ENCODE peak calls at places on chromosomes 13 and 19, in six cellular contexts. H is lung; F is cardiac muscle cell; X is CD4-positive, alpha-beta memory T cell; Q is tibial nerve; L is heart left ventricle. S is an unnamed sample.

GRCh38 chr19:21434967-21435544 is 38.1 kb downstream of the ZNF493 start:
- DNase-seq in Q (no peak), F (no peak), L (no peak), X (no peak), H (no peak), S (no peak)

GRCh38 chr13:76339649-76340048 is 546.6 kb downstream of the KCTD12 start:
- DNase-seq in X (no peak), H (no peak), Q (no peak), F (no peak), L (no peak), S (no peak)

GRCh38 chr13:98549006-98549727 is 27.7 kb downstream of the STK24 start:
- DNase-seq in Q (no peak), H (no peak), F (peak; percentile 84), L (no peak), X (no peak), S (no peak)

GRCh38 chr19:47021536-47022139 is 2.0 kb downstream of the NPAS1 start:
- DNase-seq in Q (no peak), X (no peak), L (no peak), H (no peak), F (no peak), S (no peak)

GRCh38 chr13:41621716-41622508 is 164.6 kb downstream of the RGCC start:
- DNase-seq in L (no peak), X (no peak), Q (no peak), H (no peak), F (peak; percentile 78), S (no peak)

GRCh38 chr19:12112238-12112637 is 27.9 kb downstream of the ZNF20 start:
- DNase-seq in F (no peak), Q (no peak), X (no peak), H (no peak), L (no peak), S (no peak)

GRCh38 chr13:98274921-98275487 is 97.9 kb upstream of the RNF113B start:
- DNase-seq in Q (no peak), H (no peak), L (no peak), X (no peak), F (no peak), S (no peak)

GRCh38 chr13:33543631-33544030 is 258.1 kb upstream of the STARD13 start:
- DNase-seq in X (no peak), L (no peak), Q (no peak), H (no peak), F (no peak), S (no peak)

GRCh38 chr13:97142452-97142851 is 79.7 kb upstream of the MBNL2 start:
- DNase-seq in X (no peak), Q (no peak), H (no peak), F (peak; percentile 56), L (no peak), S (peak; percentile 77)

GRCh38 chr13:52845766-52846566 is 2.5 kb downstream of the PCDH8 start:
- DNase-seq in L (no peak), Q (no peak), F (peak; percentile 32), X (no peak), H (no peak), S (no peak)

GRCh38 chr13:77946522-77946921 is 27.9 kb upstream of the EDNRB start:
- DNase-seq in Q (no peak), H (no peak), L (no peak), X (no peak), F (no peak), S (no peak)

GRCh38 chr13:100442095-100442832 is 146.3 kb downstream of the GGACT start:
- DNase-seq in F (no peak), Q (no peak), L (no peak), X (no peak), H (no peak), S (no peak)

GRCh38 chr19:58367698-58368454 is 5.3 kb upstream of the ZNF497 start:
- DNase-seq in F (no peak), L (no peak), X (no peak), Q (no peak), H (no peak), S (no peak)

GRCh38 chr19:407501-408440 is 1.2 kb downstream of the C2CD4C start:
- DNase-seq in F (no peak), H (no peak), Q (no peak), L (no peak), X (no peak), S (no peak)

GRCh38 chr19:33804021-33804799 is 7.5 kb downstream of the KCTD15 start:
- DNase-seq in F (peak; percentile 80), H (no peak), L (peak; percentile 74), Q (peak; percentile 31), X (no peak), S (peak; percentile 27)

GRCh38 chr19:28820289-28820688 is 392.7 kb downstream of the UQCRFS1 start:
- DNase-seq in Q (no peak), H (no peak), X (no peak), L (no peak), F (no peak), S (no peak)

DNA sequence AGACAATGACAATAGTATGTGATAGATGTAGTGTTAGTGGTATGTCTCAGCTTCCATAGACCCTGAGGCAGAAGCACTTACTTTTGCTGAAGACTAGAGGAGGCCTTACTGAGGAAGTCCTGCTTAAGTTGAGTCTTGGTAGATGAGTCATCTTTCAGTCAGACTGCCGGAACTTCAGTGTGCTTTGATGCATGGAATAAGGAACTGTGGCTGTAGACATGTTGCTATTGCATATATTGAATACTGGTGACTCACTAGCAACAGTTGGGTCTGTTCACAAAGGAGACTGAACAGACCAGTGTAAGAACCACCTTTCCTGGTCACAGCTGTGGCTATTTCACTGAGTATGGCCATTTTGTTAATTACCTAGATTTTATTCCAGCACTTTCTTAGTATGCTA is 1000.6 kb downstream of the OLFM4 start:
- DNase-seq in L (no peak), X (no peak), Q (no peak), F (no peak), H (no peak), S (no peak)
- H3K27ac ChIP-seq in L (no peak overlapping the region), X (no peak overlapping the region), Q (no peak overlapping the region), F (no peak overlapping the region), H (no peak overlapping the region), S (no peak overlapping the region)

GRCh38 chr13:80100636-80101035 is 240.3 kb downstream of the SPRY2 start:
- DNase-seq in X (no peak), F (peak; percentile 56), H (no peak), Q (no peak), L (no peak), S (no peak)
- H3K36me3 ChIP-seq in X (no peaks in the 10 kb centered on the region), F (no peaks in the 10 kb centered on the region), H (no peaks in the 10 kb centered on the region), Q (no peaks in the 10 kb centered on the region), L (no peaks in the 10 kb centered on the region), S (no peaks in the 10 kb centered on the region)

DNA sequence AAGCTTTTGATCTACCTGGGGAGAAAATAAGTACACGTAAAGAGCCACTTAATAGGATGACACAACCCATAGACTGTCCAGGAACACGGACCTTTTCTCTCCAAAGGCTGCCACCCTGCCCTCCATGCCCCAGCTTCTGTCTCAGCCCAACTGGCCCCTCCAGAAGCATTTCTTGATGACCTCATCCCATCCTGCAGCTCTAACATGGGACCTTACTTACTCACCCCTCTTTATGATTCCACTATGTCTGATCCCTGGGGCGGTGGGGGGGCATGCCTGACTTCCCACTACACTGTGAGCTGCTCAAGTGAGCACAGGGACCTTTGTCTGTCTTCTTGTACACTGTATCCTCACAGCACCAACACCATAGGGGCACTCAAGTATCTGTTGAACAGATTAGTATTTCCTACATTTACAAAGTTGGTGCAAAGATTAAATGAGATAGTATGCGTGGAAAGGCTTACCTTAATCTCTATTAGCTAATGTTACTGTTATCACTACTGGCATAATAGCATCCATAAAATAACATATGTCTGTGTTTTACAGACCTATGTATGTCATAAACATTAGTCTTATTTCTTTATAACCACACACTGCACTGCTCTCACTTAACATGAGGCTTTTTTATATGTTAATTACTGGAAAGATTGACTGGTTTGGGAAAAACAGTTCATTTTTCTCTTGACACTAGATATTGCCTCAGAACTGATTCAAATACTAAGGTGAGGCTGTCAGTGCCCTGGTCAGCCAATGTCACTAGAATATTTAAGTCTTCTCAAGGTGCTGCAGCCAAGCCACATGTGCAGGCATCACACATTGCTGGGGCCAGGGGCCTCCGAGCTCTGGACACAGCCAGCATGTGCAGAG is 100.9 kb downstream of the FOXO1 start:
- DNase-seq in H (no peak), Q (no peak), F (no peak), X (no peak), L (no peak), S (no peak)
- H3K4me1 ChIP-seq in H (peaks cover 27% of the 10 kb centered on the region), Q (peaks cover 84% of the 10 kb centered on the region), F (peaks cover 18% of the 10 kb centered on the region), X (peaks cover 78% of the 10 kb centered on the region), L (peaks cover 10% of the 10 kb centered on the region), S (peaks cover 37% of the 10 kb centered on the region)

GRCh38 chr13:48403929-48404328 is 9.0 kb downstream of the LPAR6 start:
- DNase-seq in L (no peak), H (no peak), Q (no peak), F (no peak), X (no peak), S (no peak)

GRCh38 chr13:48401480-48401879 is 11.4 kb downstream of the LPAR6 start:
- DNase-seq in H (no peak), Q (no peak), X (peak; percentile 37), F (no peak), L (no peak), S (no peak)

GRCh38 chr13:48402325-48402962 is 10.5 kb downstream of the LPAR6 start:
- DNase-seq in F (no peak), H (no peak), X (no peak), Q (no peak), L (no peak), S (no peak)

GRCh38 chr13:48404952-48405351 is 8.0 kb downstream of the LPAR6 start:
- DNase-seq in H (no peak), X (no peak), F (no peak), L (no peak), Q (no peak), S (no peak)

DNA sequence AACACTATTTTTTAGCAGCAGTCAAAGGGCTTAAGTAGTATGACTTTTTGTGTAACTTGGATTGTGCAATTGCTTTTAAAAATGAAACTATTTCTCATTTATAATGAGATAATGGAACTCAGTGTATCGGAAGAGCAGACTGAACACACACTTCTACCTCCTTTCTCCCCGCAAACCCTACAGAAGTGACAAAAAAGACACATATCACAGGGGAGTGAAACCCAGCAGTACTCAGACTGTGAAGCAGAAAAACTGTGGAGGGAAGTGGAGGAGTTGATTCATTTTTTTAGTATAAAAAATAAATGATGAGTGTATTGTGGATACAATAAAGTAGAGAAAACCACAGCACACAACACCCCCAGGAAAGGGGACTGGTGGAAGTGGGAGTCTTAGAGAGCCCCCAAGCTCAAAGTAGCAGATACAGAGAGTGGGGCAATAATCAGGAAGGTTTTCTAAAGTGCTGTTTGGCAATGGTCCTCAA is 9.7 kb downstream of the LPAR6 start:
- DNase-seq in L (no peak), Q (no peak), H (no peak), X (peak; percentile 45), F (peak; percentile 67), S (no peak)
- H3K27ac ChIP-seq in L (peak overlapping the region; percentile 67), Q (peak overlapping the region; percentile 77), H (peak overlapping the region; percentile 45), X (peak overlapping the region; percentile 59), F (no peak overlapping the region), S (peak overlapping the region; percentile 75)

DNA sequence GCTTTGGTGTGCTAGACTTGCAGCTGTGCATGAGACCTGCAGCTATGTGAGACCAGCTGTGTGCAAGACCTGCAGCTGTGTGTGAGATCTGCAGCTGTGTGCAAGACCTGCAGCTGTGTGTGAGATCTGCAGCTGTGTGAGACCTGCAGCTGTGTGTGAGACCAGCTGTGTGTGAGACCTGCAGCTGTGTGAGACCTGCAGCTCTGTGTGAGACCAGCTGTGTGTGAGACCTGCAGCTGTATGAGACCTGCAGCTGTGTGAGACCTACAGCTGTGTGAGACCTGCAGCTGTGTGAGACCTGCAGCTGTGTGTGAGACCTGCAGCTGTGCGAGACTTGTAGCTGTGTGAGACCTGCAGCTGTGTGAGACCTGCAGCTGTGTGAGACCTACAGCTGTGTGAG is 6.7 kb upstream of the DCUN1D2 start:
- DNase-seq in L (no peak), F (no peak), X (no peak), Q (no peak), H (no peak), S (no peak)
- H3K36me3 ChIP-seq in L (peaks cover 75% of the 10 kb centered on the region), F (peaks cover 55% of the 10 kb centered on the region), X (peaks cover 32% of the 10 kb centered on the region), Q (peaks cover 3% of the 10 kb centered on the region), H (peaks cover 33% of the 10 kb centered on the region), S (peaks cover 60% of the 10 kb centered on the region)

S was measured in adrenal gland.